ENCODE peak calls at places on chromosome 5, in four cellular contexts. A is NCI-H510A treated with DMSO at 0.1 percent for 48 hours, T is anterior cingulate cortex, H is T1000. B is an unnamed sample.

GRCh38 chr5:116009806-116010205 is 22.5 kb upstream of the ARL14EPL start:
- DNase-seq in H (no peak), A (no peak), T (no peak), B (no peak)

GRCh38 chr5:144598451-144599068 is 427.9 kb downstream of the KCTD16 start:
- DNase-seq in T (no peak), H (no peak), A (peak; percentile 48), B (peak; percentile 52)

GRCh38 chr5:137279631-137280236 is 219.4 kb downstream of the SPOCK1 start:
- DNase-seq in H (no peak), T (no peak), A (no peak), B (no peak)

GRCh38 chr5:15500326-15500958 is 462 bp downstream of the FBXL7 start:
- DNase-seq in H (peak; percentile 15), T (peak; percentile 48), A (peak; percentile 37), B (peak; percentile 26)

GRCh38 chr5:77869115-77869798 is 93.1 kb upstream of the TBCA start:
- DNase-seq in A (no peak), H (no peak), T (no peak), B (no peak)

GRCh38 chr5:142977363-142978051 is 207.3 kb downstream of the ARHGAP26 start:
- DNase-seq in H (peak; percentile 52), T (no peak), A (no peak), B (no peak)

GRCh38 chr5:95261369-95262175 is 23.3 kb downstream of the MCTP1 start:
- DNase-seq in A (peak; percentile 11), H (peak; percentile 3), T (no peak), B (no peak)

GRCh38 chr5:141992349-141992963 is 20.4 kb downstream of the GNPDA1 start:
- DNase-seq in T (peak; percentile 21), H (peak; percentile 41), A (peak; percentile 27), B (peak; percentile 11)

GRCh38 chr5:169139381-169140125 is 161.4 kb downstream of the SLIT3 start:
- DNase-seq in H (no peak), T (no peak), A (no peak), B (no peak)

GRCh38 chr5:181069767-181070491 is 29.9 kb downstream of the BTNL9 start:
- DNase-seq in H (no peak), T (no peak), A (no peak), B (no peak)

GRCh38 chr5:151682751-151683331 is 3.9 kb downstream of the SPARC start:
- DNase-seq in T (peak; percentile 26), A (no peak), H (no peak), B (no peak)

GRCh38 chr5:155728146-155728856 is 598.7 kb upstream of the SGCD start:
- DNase-seq in A (peak; percentile 37), H (peak; percentile 29), T (peak; percentile 56), B (peak; percentile 60)

GRCh38 chr5:35884125-35884788 is 27.6 kb downstream of the IL7R start:
- DNase-seq in A (no peak), T (no peak), H (peak; percentile 76), B (no peak)